ENCODE peak calls at places on chromosomes 2 and 18, in eight cellular contexts. N is HFFc6; T is T-helper 17 cell; E is D341Med; A is KBM-7; L is Ammon's horn; C is stimulated activated CD4-positive, alpha-beta T cell treated with anti-CD3 and anti-CD28 coated beads, Interleukin-2, amount 100 ng/mL, for 24 hours; V is GM12864. I is an unnamed sample.

GRCh38 chr2:226798422-226799210 is 1.0 kb downstream of the IRS1 start:
- DNase-seq in N (peak), T (peak), E (peak), A (no peak), L (peak), C (peak), V (no peak), I (peak)

GRCh38 chr2:209619782-209620181 is 151.8 kb upstream of the UNC80 start:
- DNase-seq in N (no peak), T (no peak), E (peak), A (peak), L (peak), C (no peak), V (peak), I (peak)

GRCh38 chr18:24076950-24077349 is 61.9 kb upstream of the CABYR start:
- DNase-seq in N (no peak), T (no peak), E (no peak), A (no peak), L (no peak), C (no peak), V (no peak), I (no peak)

GRCh38 chr2:197946562-197946961 is 142.2 kb downstream of the PLCL1 start:
- DNase-seq in N (no peak), T (no peak), E (no peak), A (no peak), L (no peak), C (no peak), V (no peak), I (peak)

GRCh38 chr18:10269226-10269625 is 185.2 kb upstream of the APCDD1 start:
- DNase-seq in N (no peak), T (no peak), E (no peak), A (no peak), L (no peak), C (no peak), V (no peak), I (peak)

GRCh38 chr2:171579481-171579880 is 57.2 kb downstream of the CYBRD1 start:
- DNase-seq in N (no peak), T (no peak), E (no peak), A (no peak), L (no peak), C (no peak), V (no peak), I (no peak)

GRCh38 chr2:120686511-120687168 is 49.0 kb upstream of the GLI2 start:
- DNase-seq in N (no peak), T (no peak), E (no peak), A (peak), L (no peak), C (no peak), V (no peak), I (no peak)

GRCh38 chr2:14223576-14223975 is 408.9 kb upstream of the LRATD1 start:
- DNase-seq in N (no peak), T (no peak), E (no peak), A (no peak), L (no peak), C (no peak), V (no peak), I (no peak)

GRCh38 chr2:44741507-44741906 is 200.0 kb upstream of the SIX3 start:
- DNase-seq in N (no peak), T (no peak), E (no peak), A (no peak), L (no peak), C (no peak), V (no peak), I (no peak)

GRCh38 chr2:196427996-196428634 is 211.4 kb upstream of the CCDC150 start:
- DNase-seq in N (no peak), T (no peak), E (no peak), A (peak), L (no peak), C (no peak), V (no peak), I (peak)

GRCh38 chr18:14086459-14087231 is 45.6 kb downstream of the ZNF519 start:
- DNase-seq in N (no peak), T (no peak), E (peak), A (peak), L (peak), C (no peak), V (peak), I (peak)

GRCh38 chr18:13481820-13482640 is 244.3 kb downstream of the FAM210A start:
- DNase-seq in N (no peak), T (no peak), E (no peak), A (no peak), L (no peak), C (no peak), V (peak), I (no peak)

GRCh38 chr2:28764909-28765308 is 13.3 kb downstream of the PPP1CB start:
- DNase-seq in N (no peak), T (no peak), E (no peak), A (no peak), L (no peak), C (no peak), V (no peak), I (no peak)

GRCh38 chr2:106358081-106358480 is 110.1 kb downstream of the RGPD3 start:
- DNase-seq in N (no peak), T (no peak), E (no peak), A (no peak), L (no peak), C (no peak), V (peak), I (no peak)

GRCh38 chr2:20583425-20583881 is 67.4 kb downstream of the HS1BP3 start:
- DNase-seq in N (no peak), T (no peak), E (no peak), A (no peak), L (no peak), C (no peak), V (no peak), I (no peak)

GRCh38 chr18:78735131-78736014 is 244.2 kb upstream of the SALL3 start:
- DNase-seq in N (no peak), T (no peak), E (no peak), A (no peak), L (no peak), C (no peak), V (no peak), I (no peak)

GRCh38 chr2:206920936-206921335 is 18.4 kb upstream of the CPO start:
- DNase-seq in N (no peak), T (no peak), E (no peak), A (no peak), L (no peak), C (no peak), V (no peak), I (peak)

GRCh38 chr2:227939271-227940027 is 68.0 kb downstream of the DAW1 start:
- DNase-seq in N (peak), T (no peak), E (peak), A (peak), L (peak), C (no peak), V (no peak), I (peak)

I was measured in cardiac fibroblast.